ENCODE peak calls at places on chromosomes 11 and 22, in five cellular contexts. One of them, this sample, is unnamed.

GRCh38 chr11:67289651-67290479 is 762 bp downstream of the ANKRD13D start:
- DNase-seq in OCI-LY7: no peak
- DNase-seq in PC-9: no peak
- DNase-seq in right lobe of liver: peak
- DNase-seq in fibroblast of lung: no peak
- DNase-seq in this sample: no peak

GRCh38 chr11:132373405-132374141 is 1003.2 kb downstream of the NTM start:
- DNase-seq in right lobe of liver: no peak
- DNase-seq in PC-9: no peak
- DNase-seq in OCI-LY7: no peak
- DNase-seq in fibroblast of lung: no peak
- DNase-seq in this sample: no peak

GRCh38 chr11:26420331-26420730 is 88.4 kb downstream of the ANO3 start:
- DNase-seq in PC-9: no peak
- DNase-seq in right lobe of liver: no peak
- DNase-seq in OCI-LY7: no peak
- DNase-seq in fibroblast of lung: no peak
- DNase-seq in this sample: no peak

GRCh38 chr22:36629320-36629719 is 74.2 kb downstream of the CACNG2 start:
- DNase-seq in right lobe of liver: no peak
- DNase-seq in OCI-LY7: no peak
- DNase-seq in PC-9: no peak
- DNase-seq in fibroblast of lung: no peak
- DNase-seq in this sample: no peak

GRCh38 chr22:23598805-23599518 is 18.9 kb upstream of the IGLL1 start:
- DNase-seq in right lobe of liver: no peak
- DNase-seq in PC-9: no peak
- DNase-seq in fibroblast of lung: no peak
- DNase-seq in OCI-LY7: no peak
- DNase-seq in this sample: no peak

GRCh38 chr11:36306888-36307287 is 10.8 kb downstream of the PRR5L start:
- DNase-seq in right lobe of liver: no peak
- DNase-seq in fibroblast of lung: peak
- DNase-seq in PC-9: no peak
- DNase-seq in OCI-LY7: no peak
- DNase-seq in this sample: no peak

GRCh38 chr11:57073121-57073520 is 84.4 kb downstream of the OR5AK2 start:
- DNase-seq in PC-9: no peak
- DNase-seq in OCI-LY7: no peak
- DNase-seq in right lobe of liver: no peak
- DNase-seq in fibroblast of lung: peak
- DNase-seq in this sample: peak

GRCh38 chr11:119432484-119433368 is 9.8 kb upstream of the THY1 start:
- DNase-seq in fibroblast of lung: peak
- DNase-seq in PC-9: no peak
- DNase-seq in OCI-LY7: no peak
- DNase-seq in right lobe of liver: no peak
- DNase-seq in this sample: peak

GRCh38 chr11:129364143-129364654 is 11.4 kb upstream of the BARX2 start:
- DNase-seq in PC-9: peak
- DNase-seq in right lobe of liver: peak
- DNase-seq in fibroblast of lung: peak
- DNase-seq in OCI-LY7: peak
- DNase-seq in this sample: peak

GRCh38 chr22:50102946-50103345 is 13.1 kb downstream of the MOV10L1 start:
- DNase-seq in PC-9: peak
- DNase-seq in OCI-LY7: peak
- DNase-seq in fibroblast of lung: no peak
- DNase-seq in right lobe of liver: peak
- DNase-seq in this sample: no peak

GRCh38 chr11:61056566-61056965 is 45.7 kb upstream of the CD5 start:
- DNase-seq in OCI-LY7: no peak
- DNase-seq in PC-9: peak
- DNase-seq in fibroblast of lung: no peak
- DNase-seq in right lobe of liver: no peak
- DNase-seq in this sample: no peak

GRCh38 chr11:40293655-40294342 is 1165.7 kb downstream of the LRRC4C start:
- DNase-seq in OCI-LY7: peak
- DNase-seq in PC-9: no peak
- DNase-seq in fibroblast of lung: peak
- DNase-seq in right lobe of liver: peak
- DNase-seq in this sample: peak

GRCh38 chr22:40409613-40410113 is 39.3 kb downstream of the SGSM3 start:
- DNase-seq in OCI-LY7: no peak
- DNase-seq in PC-9: no peak
- DNase-seq in fibroblast of lung: no peak
- DNase-seq in right lobe of liver: no peak
- DNase-seq in this sample: no peak

GRCh38 chr22:40407021-40407761 is 36.8 kb downstream of the SGSM3 start:
- DNase-seq in OCI-LY7: no peak
- DNase-seq in right lobe of liver: no peak
- DNase-seq in fibroblast of lung: no peak
- DNase-seq in PC-9: no peak
- DNase-seq in this sample: no peak

GRCh38 chr22:40410272-40410671 is 39.9 kb downstream of the SGSM3 start:
- DNase-seq in PC-9: peak
- DNase-seq in OCI-LY7: no peak
- DNase-seq in right lobe of liver: peak
- DNase-seq in fibroblast of lung: peak
- DNase-seq in this sample: no peak

GRCh38 chr22:40407831-40408717 is 37.7 kb downstream of the SGSM3 start:
- DNase-seq in right lobe of liver: no peak
- DNase-seq in fibroblast of lung: no peak
- DNase-seq in OCI-LY7: no peak
- DNase-seq in PC-9: no peak
- DNase-seq in this sample: no peak

DNA sequence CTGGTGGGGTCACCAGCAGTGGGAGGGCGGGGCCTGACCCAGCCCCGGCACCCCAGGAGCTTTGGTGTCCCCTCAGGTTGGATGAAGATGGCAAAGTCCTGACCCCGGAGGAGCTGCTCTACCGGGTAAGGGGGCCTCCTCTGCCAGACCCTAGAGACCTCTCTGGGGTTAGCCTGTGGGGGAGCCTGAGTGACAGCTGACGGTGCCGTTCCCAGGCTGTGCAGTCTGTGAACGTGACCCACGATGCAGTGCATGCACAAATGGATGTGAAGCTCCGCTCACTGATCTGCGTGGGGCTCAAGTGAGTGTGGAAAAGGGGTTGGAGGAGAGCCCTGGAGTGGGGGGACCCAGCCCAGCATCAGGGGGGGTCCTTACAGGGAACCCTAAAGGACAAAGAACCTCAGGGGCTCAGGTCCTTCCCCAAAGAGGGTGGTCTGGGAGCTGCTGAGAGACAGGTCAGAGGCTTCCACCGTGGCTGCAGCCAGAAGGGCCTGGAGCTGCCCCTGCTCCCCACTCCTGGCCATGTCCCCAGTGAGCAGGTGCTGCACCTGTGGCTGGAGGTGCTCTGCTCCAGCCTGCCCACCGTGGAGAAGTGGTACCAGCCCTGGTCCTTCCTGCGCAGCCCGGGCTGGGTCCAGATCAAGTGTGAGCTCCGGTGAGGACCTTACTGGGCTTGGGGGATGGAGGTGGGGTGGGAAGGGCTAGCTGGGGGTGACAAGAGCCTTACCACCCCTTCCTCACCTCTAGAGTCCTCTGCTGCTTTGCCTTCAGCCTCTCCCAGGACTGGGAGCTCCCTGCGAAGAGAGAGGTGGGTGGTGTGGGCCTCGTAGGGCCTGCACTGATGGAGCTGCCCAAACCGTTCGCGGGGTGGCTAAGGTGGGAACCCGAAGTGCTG is 38.6 kb downstream of the SGSM3 start:
- DNase-seq in right lobe of liver: no peak
- DNase-seq in fibroblast of lung: no peak
- DNase-seq in OCI-LY7: no peak
- DNase-seq in PC-9: no peak
- DNase-seq in this sample: no peak
- H3K4me3 ChIP-seq in right lobe of liver: no peak
- H3K4me3 ChIP-seq in fibroblast of lung: no peak
- H3K4me3 ChIP-seq in OCI-LY7: no peak
- H3K4me3 ChIP-seq in PC-9: no peak
- H3K4me3 ChIP-seq in this sample: no peak

DNA sequence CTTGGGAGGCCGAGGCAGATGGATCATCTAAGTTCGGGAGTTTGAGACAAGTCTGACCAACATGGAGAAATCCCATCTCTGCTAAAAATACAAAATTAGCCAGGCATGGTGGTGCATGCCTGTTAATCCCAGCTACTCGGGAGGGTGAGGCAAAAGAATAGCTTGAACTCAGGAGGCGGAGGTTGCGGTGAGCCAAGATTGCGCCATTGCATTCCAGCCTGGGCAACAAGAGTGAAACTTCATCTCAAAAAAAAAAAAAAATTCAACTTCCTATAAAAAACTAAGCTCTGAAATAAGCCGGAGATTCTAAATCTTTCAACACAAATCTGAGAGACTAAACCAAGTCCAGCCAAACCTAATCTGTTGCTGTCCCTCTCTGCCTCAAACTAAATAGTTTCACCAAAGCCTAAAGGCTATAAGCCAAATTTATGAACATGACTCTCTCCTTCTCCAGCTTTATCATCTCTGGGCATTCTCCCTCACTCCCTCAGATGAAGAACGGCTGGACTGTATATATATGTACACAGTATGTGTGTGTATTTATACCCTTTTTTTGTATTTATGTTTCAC is 3.7 kb downstream of the CLNS1A start:
- DNase-seq in OCI-LY7: no peak
- DNase-seq in right lobe of liver: peak
- DNase-seq in PC-9: no peak
- DNase-seq in fibroblast of lung: no peak
- DNase-seq in this sample: no peak
- H3K4me3 ChIP-seq in OCI-LY7: no peak
- H3K4me3 ChIP-seq in right lobe of liver: no peak
- H3K4me3 ChIP-seq in PC-9: no peak
- H3K4me3 ChIP-seq in fibroblast of lung: no peak
- H3K4me3 ChIP-seq in this sample: no peak

GRCh38 chr11:76205252-76206076 is 838 bp downstream of the WNT11 start:
- DNase-seq in right lobe of liver: no peak
- DNase-seq in PC-9: no peak
- DNase-seq in OCI-LY7: no peak
- DNase-seq in fibroblast of lung: no peak
- DNase-seq in this sample: no peak
- H3K4me3 ChIP-seq in right lobe of liver: no peak
- H3K4me3 ChIP-seq in PC-9: peak
- H3K4me3 ChIP-seq in OCI-LY7: no peak
- H3K4me3 ChIP-seq in fibroblast of lung: no peak
- H3K4me3 ChIP-seq in this sample: no peak

GRCh38 chr11:65087827-65088226 is 3.8 kb downstream of the ZFPL1 start:
- DNase-seq in right lobe of liver: no peak
- DNase-seq in PC-9: no peak
- DNase-seq in fibroblast of lung: no peak
- DNase-seq in OCI-LY7: no peak
- DNase-seq in this sample: no peak

GRCh38 chr11:65086809-65087208 is 2.8 kb downstream of the ZFPL1 start:
- DNase-seq in fibroblast of lung: no peak
- DNase-seq in right lobe of liver: no peak
- DNase-seq in PC-9: no peak
- DNase-seq in OCI-LY7: no peak
- DNase-seq in this sample: no peak

GRCh38 chr11:65090628-65091027 is 5.4 kb upstream of the VPS51 start:
- DNase-seq in right lobe of liver: no peak
- DNase-seq in PC-9: no peak
- DNase-seq in fibroblast of lung: no peak
- DNase-seq in OCI-LY7: no peak
- DNase-seq in this sample: no peak

GRCh38 chr11:65087216-65087615 is 3.2 kb downstream of the ZFPL1 start:
- DNase-seq in OCI-LY7: no peak
- DNase-seq in fibroblast of lung: no peak
- DNase-seq in PC-9: no peak
- DNase-seq in right lobe of liver: no peak
- DNase-seq in this sample: no peak

GRCh38 chr11:65089621-65090020 is 5.6 kb downstream of the ZFPL1 start:
- DNase-seq in PC-9: no peak
- DNase-seq in OCI-LY7: no peak
- DNase-seq in right lobe of liver: no peak
- DNase-seq in fibroblast of lung: no peak
- DNase-seq in this sample: no peak
- H3K4me3 ChIP-seq in PC-9: no peak
- H3K4me3 ChIP-seq in OCI-LY7: no peak
- H3K4me3 ChIP-seq in right lobe of liver: no peak
- H3K4me3 ChIP-seq in fibroblast of lung: no peak
- H3K4me3 ChIP-seq in this sample: no peak

GRCh38 chr11:134384406-134384805 is 27.6 kb downstream of the B3GAT1 start:
- DNase-seq in right lobe of liver: no peak
- DNase-seq in OCI-LY7: no peak
- DNase-seq in fibroblast of lung: no peak
- DNase-seq in PC-9: no peak
- DNase-seq in this sample: no peak

GRCh38 chr11:134387501-134387900 is 24.5 kb downstream of the B3GAT1 start:
- DNase-seq in OCI-LY7: no peak
- DNase-seq in right lobe of liver: no peak
- DNase-seq in fibroblast of lung: no peak
- DNase-seq in PC-9: no peak
- DNase-seq in this sample: no peak

GRCh38 chr11:134385171-134385570 is 26.9 kb downstream of the B3GAT1 start:
- DNase-seq in fibroblast of lung: no peak
- DNase-seq in OCI-LY7: no peak
- DNase-seq in right lobe of liver: no peak
- DNase-seq in PC-9: no peak
- DNase-seq in this sample: no peak

GRCh38 chr11:134386945-134387344 is 25.1 kb downstream of the B3GAT1 start:
- DNase-seq in fibroblast of lung: no peak
- DNase-seq in right lobe of liver: no peak
- DNase-seq in OCI-LY7: no peak
- DNase-seq in PC-9: no peak
- DNase-seq in this sample: no peak

GRCh38 chr11:134385774-134386565 is 26.1 kb downstream of the B3GAT1 start:
- DNase-seq in OCI-LY7: no peak
- DNase-seq in fibroblast of lung: no peak
- DNase-seq in PC-9: no peak
- DNase-seq in right lobe of liver: no peak
- DNase-seq in this sample: no peak
- H3K4me3 ChIP-seq in OCI-LY7: no peak
- H3K4me3 ChIP-seq in fibroblast of lung: no peak
- H3K4me3 ChIP-seq in PC-9: no peak
- H3K4me3 ChIP-seq in right lobe of liver: no peak
- H3K4me3 ChIP-seq in this sample: no peak

GRCh38 chr22:17120281-17120680 is 879 bp downstream of the TMEM121B start:
- DNase-seq in PC-9: no peak
- DNase-seq in right lobe of liver: peak
- DNase-seq in OCI-LY7: no peak
- DNase-seq in fibroblast of lung: peak
- DNase-seq in this sample: no peak
- H3K4me3 ChIP-seq in PC-9: no peak
- H3K4me3 ChIP-seq in right lobe of liver: no peak
- H3K4me3 ChIP-seq in OCI-LY7: no peak
- H3K4me3 ChIP-seq in fibroblast of lung: no peak
- H3K4me3 ChIP-seq in this sample: no peak

This sample was measured in brain microvascular endothelial cell.